ENCODE peak calls at places on chromosomes 5 and 9, in four cellular contexts. E is HepG2, U is K562, C is GM12878. P is an unnamed sample.

GRCh38 chr9:136025481-136025880 is 64.3 kb upstream of the UBAC1 start:
- DNase-seq in E (no peak), U (no peak), C (no peak), P (no peak)

GRCh38 chr9:104068546-104068945 is 25.6 kb upstream of the SMC2 start:
- DNase-seq in E (no peak), U (no peak), C (no peak), P (no peak)

GRCh38 chr5:139807647-139808030 is 12.0 kb downstream of the PSD2 start:
- DNase-seq in E (no peak), U (no peak), C (no peak), P (no peak)

GRCh38 chr5:160083012-160083436 is 36.2 kb downstream of the PWWP2A start:
- DNase-seq in E (no peak), U (no peak), C (no peak), P (no peak)

GRCh38 chr5:94376672-94377345 is 241.6 kb downstream of the KIAA0825 start:
- DNase-seq in E (no peak), U (no peak), C (no peak), P (no peak)

GRCh38 chr5:131521252-131521651 is 113.8 kb downstream of the RAPGEF6 start:
- DNase-seq in E (no peak), U (no peak), C (no peak), P (no peak)

GRCh38 chr5:100913298-100913697 is 10.2 kb upstream of the ST8SIA4 start:
- DNase-seq in E (no peak), U (no peak), C (no peak), P (no peak)

GRCh38 chr5:153565822-153566221 is 75.4 kb downstream of the GRIA1 start:
- DNase-seq in E (no peak), U (no peak), C (no peak), P (no peak)

GRCh38 chr5:172437445-172438303 is 16.7 kb downstream of the SH3PXD2B start:
- DNase-seq in E (peak; percentile 23), U (no peak), C (no peak), P (no peak)

GRCh38 chr5:17482784-17483183 is 15.2 kb upstream of the TAF11L2 start:
- DNase-seq in E (no peak), U (no peak), C (no peak), P (no peak)

GRCh38 chr5:135332519-135333150 is 66.4 kb downstream of the MACROH2A1 start:
- DNase-seq in E (peak; percentile 59), U (peak; percentile 71), C (no peak), P (no peak)

GRCh38 chr9:115595951-115596742 is 478.2 kb upstream of the TNC start:
- DNase-seq in E (no peak), U (no peak), C (no peak), P (no peak)

GRCh38 chr9:114366334-114367128 is 21.3 kb downstream of the AKNA start:
- DNase-seq in E (no peak), U (no peak), C (no peak), P (no peak)

GRCh38 chr5:66655395-66656324 is 59.5 kb downstream of the MAST4 start:
- DNase-seq in E (no peak), U (no peak), C (no peak), P (no peak)

GRCh38 chr5:12016149-12016740 is 112.0 kb upstream of the CTNND2 start:
- DNase-seq in E (no peak), U (no peak), C (no peak), P (no peak)

GRCh38 chr9:119365291-119366027 is 3.8 kb downstream of the BRINP1 start:
- DNase-seq in E (peak; percentile 6), U (no peak), C (no peak), P (peak; percentile 64)

GRCh38 chr9:130934702-130935659 is 4.1 kb downstream of the FIBCD1 start:
- DNase-seq in E (peak; percentile 70), U (peak; percentile 69), C (no peak), P (no peak)

GRCh38 chr5:74945561-74946165 is 79.5 kb upstream of the FAM169A start:
- DNase-seq in E (no peak), U (no peak), C (peak; percentile 27), P (no peak)

GRCh38 chr9:98810106-98810840 is 2.8 kb downstream of the GALNT12 start:
- DNase-seq in E (no peak), U (no peak), C (no peak), P (no peak)

GRCh38 chr5:45081082-45081481 is 272.3 kb downstream of the MRPS30 start:
- DNase-seq in E (no peak), U (no peak), C (no peak), P (no peak)

GRCh38 chr9:27440888-27441740 is 83.0 kb upstream of the IFNK start:
- DNase-seq in E (no peak), U (no peak), C (no peak), P (no peak)

DNA sequence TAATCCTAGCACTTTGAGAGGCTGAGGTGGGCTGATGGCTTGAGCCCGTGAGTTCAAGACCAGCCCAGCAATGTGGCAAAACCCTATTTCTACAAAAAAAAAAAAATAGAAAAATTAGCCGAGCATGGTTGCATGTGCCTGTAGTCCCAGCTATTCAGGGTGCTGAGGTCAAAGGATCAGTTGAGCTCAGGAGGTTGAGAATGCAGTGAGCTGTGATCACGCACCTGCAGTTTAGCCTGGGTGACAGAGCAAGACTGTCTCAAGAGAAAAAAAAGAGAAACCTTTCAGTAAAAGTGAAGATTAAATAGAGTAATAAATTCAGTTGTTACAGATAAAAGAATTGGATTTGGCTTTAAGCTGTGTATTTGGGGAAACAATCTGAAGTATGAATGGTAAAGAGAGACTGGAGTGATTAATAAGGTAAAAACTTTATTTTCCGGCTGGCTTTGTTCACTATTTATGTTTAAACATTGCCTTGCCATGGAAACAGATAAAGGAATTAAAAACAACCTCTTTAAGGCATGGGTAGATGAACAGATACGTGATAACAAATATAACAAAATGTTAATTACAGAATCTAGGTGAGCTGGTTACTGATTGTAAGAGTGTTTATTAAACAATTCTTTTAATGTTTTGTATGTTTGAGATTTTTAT is 56.0 kb upstream of the PCAT7 start:
- DNase-seq in E (no peak), U (no peak), C (no peak), P (no peak)
- H3K27me3 ChIP-seq in E (no peaks in the 10 kb centered on the region), U (no peaks in the 10 kb centered on the region), C (no peaks in the 10 kb centered on the region), P (no peaks in the 10 kb centered on the region)

DNA sequence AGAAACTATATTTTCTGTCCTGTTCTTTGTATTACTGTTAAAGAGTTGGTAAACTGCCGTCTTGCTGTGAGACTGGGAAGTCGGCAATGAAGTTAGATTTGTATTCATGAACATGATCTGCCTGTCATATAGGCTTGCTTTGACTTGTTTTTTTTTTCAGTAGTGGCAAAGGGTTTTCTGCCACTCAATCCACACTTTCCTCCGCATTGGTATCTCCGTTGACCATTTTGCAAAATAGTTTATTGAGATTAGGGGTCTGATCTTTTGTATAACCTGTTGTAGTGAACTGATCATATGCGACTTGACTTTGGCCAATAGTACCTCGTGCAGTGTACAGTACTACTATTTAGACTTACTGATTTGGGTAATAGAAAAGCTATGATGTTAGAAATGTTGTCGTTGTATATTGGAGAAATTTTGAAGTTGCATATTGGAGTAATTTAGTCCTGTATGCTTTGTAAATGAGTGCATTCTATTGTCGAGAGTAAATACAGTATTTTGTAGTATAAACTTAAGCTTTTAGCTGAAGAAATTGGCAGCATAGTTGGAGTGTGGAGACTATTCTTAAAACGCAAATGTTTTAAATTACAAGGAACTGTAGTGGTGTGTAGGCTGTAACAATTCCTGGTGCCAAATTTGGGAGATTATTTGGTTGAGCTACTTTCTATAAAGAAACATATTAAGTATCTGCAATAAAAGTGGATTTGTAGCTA is 1.8 kb downstream of the DENND4C start:
- DNase-seq in E (no peak), U (no peak), C (no peak), P (no peak)
- TF ChIP-seq ATF2 in E (no peak), U (no peak), C (no peak), P (no peak)

GRCh38 chr5:174750720-174751119 is 26.3 kb downstream of the MSX2 start:
- DNase-seq in E (no peak), U (no peak), C (no peak), P (no peak)
- H3K27me3 ChIP-seq in E (peaks cover 37% of the 10 kb centered on the region), U (peaks cover 35% of the 10 kb centered on the region), C (no peaks in the 10 kb centered on the region), P (peaks cover 15% of the 10 kb centered on the region)

GRCh38 chr9:33147770-33148169 is 19.4 kb downstream of the B4GALT1 start:
- DNase-seq in E (no peak), U (no peak), C (no peak), P (no peak)

GRCh38 chr9:33151601-33152000 is 15.5 kb downstream of the B4GALT1 start:
- DNase-seq in E (no peak), U (no peak), C (no peak), P (no peak)

GRCh38 chr9:33151007-33151557 is 16.1 kb downstream of the B4GALT1 start:
- DNase-seq in E (peak; percentile 63), U (no peak), C (no peak), P (no peak)

GRCh38 chr9:33146298-33146697 is 20.8 kb downstream of the B4GALT1 start:
- DNase-seq in E (no peak), U (no peak), C (no peak), P (no peak)

DNA sequence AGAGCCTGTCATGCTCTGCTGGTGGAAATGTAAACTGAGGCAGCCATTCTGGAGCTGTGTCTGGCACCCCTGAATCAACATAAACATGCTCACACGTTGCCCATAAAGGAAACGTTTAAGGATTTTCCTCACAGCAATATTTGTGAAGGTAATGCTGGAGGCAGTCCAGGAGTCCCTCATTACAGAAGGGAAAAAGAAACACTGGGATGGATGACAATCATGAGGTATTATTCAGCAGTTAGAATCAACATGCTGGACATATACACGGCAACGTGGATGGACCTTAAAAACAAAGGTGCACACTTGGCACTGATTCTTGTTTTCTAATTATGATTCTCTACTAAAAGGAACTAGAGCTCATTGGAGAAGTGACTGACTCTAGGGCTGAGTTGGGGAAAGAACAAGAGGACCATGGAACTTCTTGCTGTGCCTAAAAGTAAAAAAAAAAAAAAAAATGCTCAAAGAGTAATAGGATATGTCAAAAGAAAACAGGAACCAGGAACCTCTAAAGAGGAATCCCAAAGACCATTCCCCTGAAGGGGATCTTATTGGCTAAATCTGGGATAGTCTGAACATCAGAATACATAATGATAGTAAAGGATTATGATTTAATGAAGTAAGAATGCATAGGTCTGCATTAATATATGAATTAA is 18.6 kb downstream of the B4GALT1 start:
- DNase-seq in E (no peak), U (no peak), C (no peak), P (no peak)
- TF ChIP-seq ATF2 in E (no peak), U (no peak), C (no peak), P (no peak)

GRCh38 chr5:2128696-2129340 is 246.1 kb upstream of the IRX4 start:
- DNase-seq in E (no peak), U (no peak), C (no peak), P (no peak)
- H3K27me3 ChIP-seq in E (peaks cover 51% of the 10 kb centered on the region), U (peaks cover 65% of the 10 kb centered on the region), C (no peaks in the 10 kb centered on the region), P (no peaks in the 10 kb centered on the region)

GRCh38 chr5:168658394-168658793 is 79.2 kb upstream of the PANK3 start:
- DNase-seq in E (no peak), U (no peak), C (no peak), P (no peak)
- TF ChIP-seq ATF2 in E (no peak), U (no peak), C (no peak), P (no peak)

DNA sequence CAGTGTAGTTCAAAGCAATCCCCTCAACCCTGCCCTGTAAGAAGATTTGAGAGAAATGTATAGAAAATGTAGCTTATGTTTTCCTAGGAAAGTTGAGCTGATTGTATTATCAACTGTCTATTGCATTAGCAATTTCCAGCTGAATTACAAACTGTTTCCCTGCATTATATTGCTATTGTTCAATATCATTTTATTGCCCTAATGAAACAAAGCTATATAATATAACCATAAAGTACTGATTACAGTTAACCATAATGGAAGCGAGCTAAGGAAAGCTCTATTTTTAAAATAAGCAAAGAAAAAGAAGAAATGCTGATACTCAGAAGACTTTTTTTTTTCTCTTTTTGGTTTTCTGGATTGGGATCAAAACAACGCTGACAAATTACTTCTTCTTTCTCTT is 228.3 kb downstream of the EFNA5 start:
- DNase-seq in E (no peak), U (no peak), C (no peak), P (no peak)
- H3K27me3 ChIP-seq in E (no peaks in the 10 kb centered on the region), U (no peaks in the 10 kb centered on the region), C (no peaks in the 10 kb centered on the region), P (no peaks in the 10 kb centered on the region)